ENCODE peak calls at places on chromosomes 13 and 19, in seven cellular contexts. W, I, Y, L, K, T and Q are unnamed samples.

GRCh38 chr19:1213391-1214286 is 8.1 kb downstream of the STK11 start:
- DNase-seq in K (no peak), T (no peak), W (peak), Y (peak), L (peak), I (peak), Q (peak)

GRCh38 chr13:92739306-92739818 is 487.2 kb upstream of the GPC6 start:
- DNase-seq in L (no peak), I (no peak), W (no peak), T (no peak), K (no peak), Y (no peak), Q (no peak)

GRCh38 chr19:10510301-10510802 is 6.9 kb downstream of the S1PR5 start:
- DNase-seq in I (no peak), L (no peak), W (no peak), T (peak), K (no peak), Y (peak), Q (no peak)

GRCh38 chr19:24166055-24166454 is 79.1 kb downstream of the ZNF254 start:
- DNase-seq in Y (no peak), T (no peak), K (no peak), I (no peak), L (no peak), W (peak), Q (no peak)

GRCh38 chr19:18743281-18743825 is 47.8 kb downstream of the COMP start:
- DNase-seq in Y (no peak), K (no peak), I (peak), T (no peak), L (peak), W (peak), Q (peak)

GRCh38 chr13:32316030-32316344 is 679 bp downstream of the BRCA2 start:
- DNase-seq in K (no peak), Y (no peak), I (peak), W (no peak), L (no peak), T (no peak), Q (no peak)

GRCh38 chr13:109156181-109156935 is 526.9 kb downstream of the MYO16 start:
- DNase-seq in T (no peak), Y (no peak), W (peak), K (no peak), L (peak), I (no peak), Q (no peak)

GRCh38 chr13:92158335-92158734 is 759.9 kb downstream of the GPC5 start:
- DNase-seq in T (no peak), Y (no peak), W (peak), K (no peak), L (no peak), I (no peak), Q (no peak)

GRCh38 chr13:41049480-41049879 is 11.8 kb upstream of the WBP4 start:
- DNase-seq in T (no peak), K (no peak), Y (no peak), L (no peak), I (no peak), W (no peak), Q (no peak)

GRCh38 chr13:107266657-107267056 is 698.7 kb upstream of the ARGLU1 start:
- DNase-seq in W (peak), I (no peak), K (no peak), T (no peak), Y (no peak), L (no peak), Q (no peak)